ENCODE peak calls at places on chromosomes 12 and 14, in four cellular contexts. N is mesenteric fat pad; K is hepatocyte; Q is stimulated activated CD4-positive, alpha-beta T cell treated with anti-CD3 and anti-CD28 coated beads, Interleukin-12 subunit alpha, Interleukin-12 subunit beta, amount 100 ng/mL, for 48 hours. O is an unnamed sample.

GRCh38 chr12:41228066-41228820 is 40.1 kb downstream of the PDZRN4 start:
- DNase-seq in N (no peak), K (no peak), Q (no peak), O (no peak)

GRCh38 chr12:89709994-89710872 is 1.6 kb upstream of the ATP2B1 start:
- DNase-seq in N (no peak), K (peak), Q (no peak), O (peak)

GRCh38 chr12:123064356-123064755 is 83.9 kb downstream of the ARL6IP4 start:
- DNase-seq in N (no peak), K (no peak), Q (no peak), O (no peak)

GRCh38 chr14:33580221-33580749 is 370.6 kb downstream of the EGLN3 start:
- DNase-seq in N (no peak), K (no peak), Q (no peak), O (no peak)

GRCh38 chr12:23230899-23231298 is 605.9 kb downstream of the ETNK1 start:
- DNase-seq in N (no peak), K (no peak), Q (no peak), O (no peak)

GRCh38 chr14:69004731-69005431 is 25.8 kb upstream of the ACTN1 start:
- DNase-seq in N (no peak), K (no peak), Q (no peak), O (no peak)

GRCh38 chr14:26709019-26709418 is 111.2 kb upstream of the NOVA1 start:
- DNase-seq in N (no peak), K (no peak), Q (no peak), O (no peak)

GRCh38 chr12:12428961-12429657 is 72.2 kb downstream of the BORCS5 start:
- DNase-seq in N (no peak), K (no peak), Q (no peak), O (peak)

GRCh38 chr12:132445884-132446471 is 44.0 kb upstream of the FBRSL1 start:
- DNase-seq in N (no peak), K (peak), Q (peak), O (peak)

GRCh38 chr14:104665092-104665662 is 24.2 kb upstream of the INF2 start:
- DNase-seq in N (no peak), K (no peak), Q (no peak), O (no peak)

GRCh38 chr14:68182492-68182891 is 362.9 kb downstream of the RAD51B start:
- DNase-seq in N (no peak), K (no peak), Q (no peak), O (no peak)

GRCh38 chr12:50641566-50641965 is 122.3 kb upstream of the ATF1 start:
- DNase-seq in N (no peak), K (no peak), Q (no peak), O (no peak)

GRCh38 chr12:29783773-29784666 is at the start of gene TMTC1:
- DNase-seq in N (peak), K (peak), Q (no peak), O (peak)

GRCh38 chr12:88142610-88142991 is 494 bp downstream of the TMTC3 start:
- DNase-seq in N (no peak), K (peak), Q (no peak), O (peak)

GRCh38 chr12:96752211-96752610 is 154.8 kb upstream of the NEDD1 start:
- DNase-seq in N (no peak), K (no peak), Q (no peak), O (no peak)

GRCh38 chr14:102854397-102854703 is 68.1 kb upstream of the AMN start:
- DNase-seq in N (no peak), K (no peak), Q (no peak), O (no peak)

GRCh38 chr12:68932123-68932700 is 759 bp downstream of the CPM start:
- DNase-seq in N (no peak), K (no peak), Q (no peak), O (no peak)

GRCh38 chr12:52050116-52050770 is 999 bp upstream of the NR4A1 start:
- DNase-seq in N (no peak), K (peak), Q (no peak), O (peak)

GRCh38 chr14:101119830-101120571 is 216.5 kb upstream of the RTL1 start:
- DNase-seq in N (no peak), K (no peak), Q (no peak), O (peak)

GRCh38 chr14:22980672-22981089 is 1.7 kb downstream of the AJUBA start:
- DNase-seq in N (peak), K (peak), Q (no peak), O (peak)